ENCODE peak calls at places on chromosomes 2 and 18, in eight cellular contexts. Y, Z, H, R, B, L, G and D are unnamed samples.

GRCh38 chr2:55811048-55811447 is 112.5 kb downstream of the EFEMP1 start:
- DNase-seq in L (no peak), B (no peak), Y (no peak), H (no peak), G (no peak), Z (no peak), R (no peak), D (no peak)

GRCh38 chr2:168626096-168626495 is 170.0 kb downstream of the CERS6 start:
- DNase-seq in L (no peak), G (no peak), B (no peak), Y (no peak), R (no peak), H (no peak), Z (no peak), D (no peak)

GRCh38 chr2:69565431-69565839 is 78.1 kb downstream of the AAK1 start:
- DNase-seq in L (peak; percentile 4), Y (peak; percentile 30), B (peak; percentile 17), R (peak; percentile 90), H (peak; percentile 52), Z (no peak), G (peak; percentile 45), D (peak; percentile 29)

GRCh38 chr2:152223997-152224396 is 48.4 kb upstream of the STAM2 start:
- DNase-seq in G (no peak), H (no peak), Z (no peak), B (no peak), R (no peak), L (no peak), Y (no peak), D (no peak)

GRCh38 chr2:65128297-65129190 is 1.4 kb downstream of the RAB1A start:
- DNase-seq in B (no peak), H (no peak), Z (peak; percentile 23), G (no peak), L (no peak), R (no peak), Y (no peak), D (no peak)

GRCh38 chr2:184203661-184204060 is 394.7 kb upstream of the ZNF804A start:
- DNase-seq in H (no peak), Z (no peak), Y (no peak), B (no peak), G (no peak), L (peak; percentile 45), R (no peak), D (no peak)

GRCh38 chr2:46723346-46723745 is 192.3 kb downstream of the MCFD2 start:
- DNase-seq in G (no peak), R (no peak), Z (no peak), H (no peak), L (no peak), B (no peak), Y (no peak), D (no peak)

GRCh38 chr2:88074854-88075292 is 7.2 kb downstream of the SMYD1 start:
- DNase-seq in R (no peak), B (no peak), Z (peak; percentile 35), L (no peak), G (no peak), H (no peak), Y (no peak), D (no peak)

GRCh38 chr18:3688682-3689081 is 238.7 kb downstream of the TGIF1 start:
- DNase-seq in Y (no peak), L (peak; percentile 37), R (no peak), B (no peak), Z (peak; percentile 98), H (no peak), G (no peak), D (no peak)

GRCh38 chr2:33069894-33070651 is 123.3 kb downstream of the LTBP1 start:
- DNase-seq in L (no peak), Y (no peak), G (no peak), H (no peak), R (peak; percentile 66), B (no peak), Z (peak; percentile 99), D (no peak)

GRCh38 chr2:86225581-86225980 is 26.3 kb downstream of the MRPL35 start:
- DNase-seq in L (no peak), Y (no peak), H (no peak), Z (no peak), R (peak; percentile 79), B (no peak), G (no peak), D (no peak)

GRCh38 chr2:101778102-101778501 is 80.6 kb downstream of the MAP4K4 start:
- DNase-seq in G (no peak), Z (no peak), L (no peak), Y (no peak), B (no peak), R (no peak), H (no peak), D (no peak)

GRCh38 chr2:149087751-149088150 is 49.3 kb downstream of the LYPD6B start:
- DNase-seq in L (no peak), B (no peak), Z (no peak), R (no peak), H (no peak), Y (no peak), G (no peak), D (no peak)

GRCh38 chr18:48539406-48540328 is 836 bp downstream of the CTIF start:
- DNase-seq in L (peak; percentile 57), G (no peak), Z (peak; percentile 65), Y (peak; percentile 8), B (peak; percentile 25), R (peak; percentile 70), H (peak; percentile 57), D (no peak)

GRCh38 chr2:144489315-144489920 is 30.5 kb downstream of the ZEB2 start:
- DNase-seq in Z (no peak), L (peak; percentile 95), B (peak; percentile 42), Y (peak; percentile 39), H (no peak), R (no peak), G (no peak), D (no peak)

GRCh38 chr2:70616168-70616694 is 62.6 kb upstream of the TGFA start:
- DNase-seq in Y (peak; percentile 96), Z (no peak), L (no peak), H (no peak), R (no peak), B (no peak), G (no peak), D (no peak)

GRCh38 chr2:18311413-18311812 is 249.0 kb downstream of the RDH14 start:
- DNase-seq in B (peak; percentile 70), Y (peak; percentile 69), R (no peak), G (no peak), L (no peak), Z (peak; percentile 68), H (no peak), D (no peak)

GRCh38 chr18:30675493-30675892 is 367.0 kb downstream of the DSC3 start:
- DNase-seq in G (no peak), B (no peak), R (no peak), L (no peak), H (no peak), Z (no peak), Y (no peak), D (no peak)

GRCh38 chr2:219454217-219454616 is 19.6 kb downstream of the SPEG start:
- DNase-seq in R (no peak), G (no peak), H (no peak), B (no peak), L (no peak), Y (peak; percentile 41), Z (peak; percentile 79), D (no peak)

GRCh38 chr18:59246796-59247195 is 26.5 kb downstream of the RAX start:
- DNase-seq in H (no peak), Z (no peak), Y (no peak), B (no peak), L (no peak), R (no peak), G (no peak), D (no peak)

GRCh38 chr2:19748073-19748375 is 153.8 kb downstream of the TTC32 start:
- DNase-seq in R (no peak), G (no peak), L (no peak), B (no peak), Y (no peak), Z (no peak), H (no peak), D (no peak)

GRCh38 chr2:223594259-223594658 is 7.9 kb downstream of the SCG2 start:
- DNase-seq in Z (no peak), B (no peak), Y (no peak), R (no peak), L (no peak), G (no peak), H (no peak), D (no peak)

GRCh38 chr2:191646612-191646902 is 31.4 kb upstream of the NABP1 start:
- DNase-seq in H (no peak), L (no peak), R (no peak), B (no peak), G (no peak), Z (no peak), Y (no peak), D (no peak)

GRCh38 chr2:152093464-152093863 is 5.4 kb downstream of the CACNB4 start:
- DNase-seq in R (no peak), B (peak; percentile 20), L (peak; percentile 91), G (no peak), Z (no peak), Y (no peak), H (no peak), D (no peak)

GRCh38 chr18:13006731-13007550 is 15.8 kb downstream of the CEP192 start:
- DNase-seq in B (no peak), H (no peak), R (no peak), G (no peak), L (no peak), Y (no peak), Z (no peak), D (no peak)

GRCh38 chr2:33336036-33336625 is 140.3 kb upstream of the RASGRP3 start:
- DNase-seq in R (no peak), Z (no peak), Y (no peak), G (no peak), L (no peak), H (no peak), B (no peak), D (no peak)

GRCh38 chr2:221480251-221480650 is 91.9 kb downstream of the EPHA4 start:
- DNase-seq in H (no peak), L (no peak), B (no peak), Z (no peak), Y (no peak), G (no peak), R (no peak), D (no peak)

GRCh38 chr2:231190531-231191197 is 7.8 kb upstream of the ARMC9 start:
- DNase-seq in H (no peak), Z (peak; percentile 76), R (no peak), B (no peak), L (no peak), Y (no peak), G (no peak), D (no peak)

GRCh38 chr2:12923907-12924610 is 207.3 kb downstream of the TRIB2 start:
- DNase-seq in Y (no peak), Z (peak; percentile 74), G (no peak), B (no peak), R (no peak), H (no peak), L (no peak), D (no peak)

GRCh38 chr18:62999392-62999791 is 284.1 kb downstream of the PHLPP1 start:
- DNase-seq in Z (peak; percentile 35), G (no peak), Y (no peak), B (no peak), R (peak; percentile 27), L (no peak), H (no peak), D (no peak)

GRCh38 chr2:74374509-74375205 is 5.5 kb downstream of the DCTN1 start:
- DNase-seq in L (peak; percentile 94), H (peak; percentile 78), B (peak; percentile 76), Y (peak; percentile 93), R (no peak), Z (peak; percentile 80), G (no peak), D (no peak)

GRCh38 chr2:96830064-96830562 is 13.7 kb downstream of the ANKRD23 start:
- DNase-seq in B (no peak), H (no peak), L (no peak), G (no peak), Z (no peak), R (no peak), Y (no peak), D (no peak)

GRCh38 chr2:226661789-226662545 is 137.7 kb downstream of the IRS1 start:
- DNase-seq in Z (peak; percentile 92), L (no peak), H (no peak), R (no peak), B (no peak), G (no peak), Y (no peak), D (no peak)

GRCh38 chr2:170369894-170370293 is 191.9 kb downstream of the MYO3B start:
- DNase-seq in B (peak; percentile 46), R (no peak), L (peak; percentile 55), H (no peak), G (no peak), Y (peak; percentile 64), Z (peak; percentile 48), D (no peak)